ENCODE peak calls at places on chromosome 7, in six cellular contexts. F is IMR-90, V is H1, N is trophoblast cell, I is H9, Z is mesenchymal stem cell. T is an unnamed sample.
A peak's percentile ranks its signal among the peaks of the same experiment; 100 is the strongest.

GRCh38 chr7:30119890-30120577 is 14.8 kb upstream of the MTURN start:
- DNase-seq in F (no peak), V (no peak), N (no peak), I (no peak), Z (no peak), T (no peak)

GRCh38 chr7:48182736-48183369 is 11.6 kb downstream of the ABCA13 start:
- DNase-seq in F (peak; percentile 70), V (no peak), N (no peak), I (no peak), Z (peak; percentile 8), T (no peak)

GRCh38 chr7:15667999-15668398 is 18.5 kb downstream of the MEOX2 start:
- DNase-seq in F (no peak), V (no peak), N (no peak), I (no peak), Z (no peak), T (peak; percentile 15)

GRCh38 chr7:66617295-66617694 is 11.4 kb upstream of the KCTD7 start:
- DNase-seq in F (peak; percentile 17), V (no peak), N (peak; percentile 62), I (no peak), Z (peak; percentile 84), T (no peak)

GRCh38 chr7:73830872-73831655 is at the start of gene CLDN4:
- DNase-seq in F (no peak), V (peak; percentile 84), N (peak; percentile 97), I (peak; percentile 92), Z (no peak), T (peak; percentile 49)

GRCh38 chr7:156503195-156503594 is 137.4 kb upstream of the RNF32 start:
- DNase-seq in F (peak; percentile 11), V (no peak), N (no peak), I (no peak), Z (no peak), T (no peak)

GRCh38 chr7:121303422-121304171 is 25.2 kb upstream of the WNT16 start:
- DNase-seq in F (no peak), V (no peak), N (peak; percentile 52), I (peak; percentile 33), Z (no peak), T (no peak)

GRCh38 chr7:135842446-135843175 is 94.0 kb upstream of the FAM180A start:
- DNase-seq in F (no peak), V (no peak), N (no peak), I (no peak), Z (peak; percentile 17), T (no peak)

GRCh38 chr7:39360766-39361165 is 205.4 kb upstream of the YAE1 start:
- DNase-seq in F (no peak), V (no peak), N (no peak), I (no peak), Z (no peak), T (no peak)

GRCh38 chr7:77327067-77327931 is 88.8 kb downstream of the GSAP start:
- DNase-seq in F (peak; percentile 91), V (no peak), N (peak; percentile 84), I (no peak), Z (peak; percentile 94), T (no peak)

GRCh38 chr7:116528008-116528789 is 3.4 kb downstream of the CAV1 start:
- DNase-seq in F (peak; percentile 97), V (no peak), N (peak; percentile 77), I (no peak), Z (peak; percentile 98), T (no peak)

GRCh38 chr7:92731327-92732063 is 104.9 kb downstream of the CDK6 start:
- DNase-seq in F (peak; percentile 45), V (no peak), N (peak; percentile 34), I (no peak), Z (peak; percentile 53), T (no peak)

GRCh38 chr7:36032362-36032818 is 120.7 kb upstream of the EEPD1 start:
- DNase-seq in F (peak; percentile 21), V (no peak), N (no peak), I (no peak), Z (no peak), T (no peak)

GRCh38 chr7:46933596-46933995 is 648.3 kb downstream of the TNS3 start:
- DNase-seq in F (no peak), V (no peak), N (no peak), I (no peak), Z (peak; percentile 38), T (no peak)

GRCh38 chr7:93298206-93298605 is 66.0 kb downstream of the VPS50 start:
- DNase-seq in F (no peak), V (no peak), N (no peak), I (no peak), Z (no peak), T (no peak)

GRCh38 chr7:116468534-116468933 is 31.0 kb upstream of the CAV2 start:
- DNase-seq in F (no peak), V (no peak), N (no peak), I (no peak), Z (no peak), T (no peak)

GRCh38 chr7:74286131-74286530 is 3.1 kb upstream of the CLIP2 start:
- DNase-seq in F (no peak), V (no peak), N (no peak), I (no peak), Z (no peak), T (no peak)

GRCh38 chr7:137507096-137507495 is 163.6 kb upstream of the PTN start:
- DNase-seq in F (no peak), V (no peak), N (no peak), I (no peak), Z (no peak), T (no peak)

GRCh38 chr7:19051767-19052375 is 65.6 kb downstream of the TWIST1 start:
- DNase-seq in F (peak; percentile 38), V (peak; percentile 64), N (peak; percentile 67), I (no peak), Z (peak; percentile 38), T (no peak)

GRCh38 chr7:45220846-45221245 is 63.3 kb downstream of the RAMP3 start:
- DNase-seq in F (no peak), V (no peak), N (no peak), I (peak; percentile 5), Z (no peak), T (no peak)

GRCh38 chr7:144606231-144606630 is 202.7 kb upstream of the NOBOX start:
- DNase-seq in F (no peak), V (no peak), N (no peak), I (no peak), Z (no peak), T (no peak)

GRCh38 chr7:141549582-141549981 is 1.6 kb upstream of the AGK start:
- DNase-seq in F (no peak), V (no peak), N (no peak), I (no peak), Z (no peak), T (no peak)

GRCh38 chr7:87127019-87127418 is 25.2 kb upstream of the DMTF1 start:
- DNase-seq in F (no peak), V (no peak), N (no peak), I (no peak), Z (no peak), T (no peak)

GRCh38 chr7:87129332-87129731 is 22.9 kb upstream of the DMTF1 start:
- DNase-seq in F (no peak), V (no peak), N (no peak), I (no peak), Z (no peak), T (peak; percentile 41)

GRCh38 chr7:87131806-87132205 is 20.4 kb upstream of the DMTF1 start:
- DNase-seq in F (no peak), V (no peak), N (no peak), I (no peak), Z (no peak), T (no peak)

GRCh38 chr7:87128883-87129282 is 23.4 kb upstream of the DMTF1 start:
- DNase-seq in F (no peak), V (no peak), N (no peak), I (peak; percentile 42), Z (no peak), T (peak; percentile 40)

DNA sequence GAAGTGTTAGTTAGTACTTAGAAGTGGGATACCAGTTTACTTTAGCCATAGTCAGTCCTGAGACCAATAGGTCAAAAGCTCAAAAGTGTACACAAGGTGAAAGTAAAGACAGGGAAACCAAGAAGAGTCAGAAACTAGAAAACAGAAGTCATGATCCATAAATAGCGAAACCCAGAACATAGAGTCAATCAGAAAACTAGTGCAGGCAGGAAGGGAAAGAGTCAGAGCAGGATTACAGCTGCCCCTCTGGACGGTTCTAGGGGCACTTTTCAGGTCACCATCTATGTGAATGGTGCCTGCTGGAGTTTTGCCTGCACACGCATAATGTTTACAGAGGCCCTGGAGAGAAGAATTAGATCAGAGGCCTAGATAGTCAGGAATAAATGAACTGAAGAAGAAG is 22.4 kb upstream of the DMTF1 start:
- DNase-seq in F (no peak), V (no peak), N (no peak), I (no peak), Z (no peak), T (no peak)
- H2BK5ac ChIP-seq in F (no peak overlapping the region), V (no peak overlapping the region), N (no peak overlapping the region), I (no peak overlapping the region), Z (no peak overlapping the region), T (no peak overlapping the region)

DNA sequence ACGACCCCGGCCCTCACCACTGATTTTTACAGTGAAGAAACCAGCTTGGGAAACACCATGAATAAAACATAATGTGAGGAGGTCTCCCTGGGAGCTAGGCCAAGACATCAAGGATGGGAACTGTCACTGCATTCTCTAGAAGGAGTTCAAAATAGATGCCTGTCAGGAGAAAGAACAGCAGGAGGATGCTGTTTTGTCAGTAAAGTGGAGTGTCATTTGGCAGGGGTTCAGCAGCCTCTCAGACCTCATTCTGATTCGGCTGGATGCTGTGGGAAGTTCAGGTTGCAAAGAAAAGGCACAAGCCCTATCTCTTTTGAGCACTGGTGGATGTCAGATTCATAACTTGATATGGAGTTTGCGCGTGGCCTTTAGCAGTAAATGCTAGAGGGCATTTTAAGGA is 360.2 kb upstream of the C7orf33 start:
- DNase-seq in F (no peak), V (no peak), N (no peak), I (no peak), Z (no peak), T (no peak)
- H4K91ac ChIP-seq in F (no peak overlapping the region), V (no peak overlapping the region), N (no peak overlapping the region), I (no peak overlapping the region), Z (no peak overlapping the region), T (no peak overlapping the region)

DNA sequence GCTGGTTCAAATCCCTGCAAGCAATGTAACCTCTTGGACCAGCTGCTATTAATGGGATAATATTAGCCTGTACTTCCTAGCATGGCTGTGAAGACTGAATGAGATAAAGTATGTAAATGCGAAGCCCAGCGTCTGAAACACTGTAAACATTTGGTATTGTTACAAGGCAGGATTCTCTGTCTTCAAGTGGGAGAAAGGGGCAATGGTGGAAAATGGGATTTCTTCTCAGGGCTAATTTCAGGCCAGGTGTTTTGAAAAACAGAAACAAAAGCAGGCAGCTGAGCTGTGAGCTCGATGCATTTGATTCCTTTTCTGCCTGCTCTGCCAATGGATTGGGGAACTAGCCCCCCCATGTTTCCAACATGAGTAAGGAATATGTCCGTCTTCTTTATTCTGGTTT is 732.1 kb upstream of the AUTS2 start:
- DNase-seq in F (no peak), V (no peak), N (no peak), I (no peak), Z (no peak), T (no peak)
- H2BK5ac ChIP-seq in F (no peak overlapping the region), V (no peak overlapping the region), N (no peak overlapping the region), I (no peak overlapping the region), Z (no peak overlapping the region), T (no peak overlapping the region)

DNA sequence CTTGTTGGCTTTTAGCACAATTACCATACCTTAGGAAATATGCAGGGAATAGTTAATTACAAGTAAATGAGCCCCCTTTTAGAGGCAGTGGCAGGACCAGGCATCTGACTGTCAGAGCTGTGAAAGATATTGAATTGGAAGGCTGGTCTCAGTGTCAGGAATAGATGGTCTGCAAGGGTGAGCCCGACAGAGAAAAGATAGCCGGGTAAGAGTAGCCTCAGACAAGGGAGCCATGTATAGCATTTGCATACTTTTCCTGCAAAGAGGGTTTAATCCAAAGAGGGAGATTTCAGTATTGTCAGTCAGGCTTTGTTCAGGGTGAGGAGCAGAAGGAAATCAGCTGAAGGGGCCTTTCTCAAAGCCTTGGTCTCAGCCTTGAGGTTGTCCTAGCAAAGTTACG is 128.9 kb upstream of the FZD1 start:
- DNase-seq in F (no peak), V (no peak), N (no peak), I (no peak), Z (no peak), T (no peak)
- H4K91ac ChIP-seq in F (no peak overlapping the region), V (no peak overlapping the region), N (no peak overlapping the region), I (no peak overlapping the region), Z (no peak overlapping the region), T (no peak overlapping the region)

T was measured in neuronal stem cell.